ENCODE peak calls at places on chromosome 2, in four cellular contexts. O is K562, M is HepG2, A is GM12878. S is an unnamed sample. For H3K4me1, the result is how much of the 10 kb centered on the place peaks cover.

GRCh38 chr2:240441993-240442411 is 6.5 kb downstream of the GPC1 start:
- DNase-seq in O (no peak), M (no peak), A (no peak), S (no peak)

GRCh38 chr2:207066784-207067460 is 98.8 kb downstream of the KLF7 start:
- DNase-seq in O (no peak), M (no peak), A (no peak), S (no peak)

GRCh38 chr2:27211241-27211942 is 449 bp upstream of the ATRAID start:
- DNase-seq in O (peak), M (no peak), A (no peak), S (peak)

GRCh38 chr2:144367030-144367429 is 152.9 kb downstream of the ZEB2 start:
- DNase-seq in O (no peak), M (no peak), A (no peak), S (no peak)

GRCh38 chr2:167506395-167506794 is 618.1 kb downstream of the XIRP2 start:
- DNase-seq in O (no peak), M (no peak), A (no peak), S (no peak)

GRCh38 chr2:11891028-11891427 is 144.6 kb downstream of the LPIN1 start:
- DNase-seq in O (no peak), M (no peak), A (no peak), S (no peak)

GRCh38 chr2:88709117-88709739 is 17.8 kb downstream of the RPIA start:
- DNase-seq in O (no peak), M (no peak), A (no peak), S (no peak)

GRCh38 chr2:8447610-8448221 is 234.1 kb upstream of the ID2 start:
- DNase-seq in O (no peak), M (no peak), A (no peak), S (no peak)

GRCh38 chr2:139411236-139411635 is 631.0 kb upstream of the NXPH2 start:
- DNase-seq in O (no peak), M (no peak), A (no peak), S (no peak)

GRCh38 chr2:45946023-45946422 is 294.5 kb downstream of the PRKCE start:
- DNase-seq in O (no peak), M (no peak), A (no peak), S (no peak)

GRCh38 chr2:48207201-48207641 is 300.9 kb upstream of the FBXO11 start:
- DNase-seq in O (peak), M (no peak), A (no peak), S (no peak)

GRCh38 chr2:516131-516530 is 161.1 kb downstream of the TMEM18 start:
- DNase-seq in O (no peak), M (no peak), A (no peak), S (no peak)

GRCh38 chr2:138335036-138335435 is 166.5 kb upstream of the SPOPL start:
- DNase-seq in O (no peak), M (no peak), A (no peak), S (peak)

GRCh38 chr2:182587831-182588230 is 128.2 kb upstream of the DNAJC10 start:
- DNase-seq in O (no peak), M (no peak), A (no peak), S (no peak)

GRCh38 chr2:21367421-21367820 is 243.7 kb downstream of the TDRD15 start:
- DNase-seq in O (no peak), M (no peak), A (no peak), S (no peak)

GRCh38 chr2:45169339-45170190 is 160.3 kb upstream of the SIX2 start:
- DNase-seq in O (no peak), M (no peak), A (no peak), S (peak)

GRCh38 chr2:147524912-147525311 is 319.9 kb upstream of the ACVR2A start:
- DNase-seq in O (no peak), M (no peak), A (no peak), S (no peak)

GRCh38 chr2:200673191-200673590 is 87.4 kb downstream of the AOX1 start:
- DNase-seq in O (no peak), M (no peak), A (no peak), S (no peak)

GRCh38 chr2:608711-609110 is 68.5 kb downstream of the TMEM18 start:
- DNase-seq in O (no peak), M (no peak), A (no peak), S (no peak)

GRCh38 chr2:182868049-182868422 is 1.6 kb upstream of the FRZB start:
- DNase-seq in O (no peak), M (peak), A (no peak), S (peak)

GRCh38 chr2:68643011-68643873 is at the start of gene PROKR1:
- DNase-seq in O (peak), M (no peak), A (no peak), S (peak)

GRCh38 chr2:69307696-69308064 is 79.3 kb downstream of the GFPT1 start:
- DNase-seq in O (no peak), M (no peak), A (no peak), S (no peak)

GRCh38 chr2:62309465-62310091 is 113.7 kb downstream of the B3GNT2 start:
- DNase-seq in O (no peak), M (no peak), A (peak), S (peak)

GRCh38 chr2:219199470-219200211 is 6.9 kb upstream of the ZFAND2B start:
- DNase-seq in O (no peak), M (no peak), A (no peak), S (no peak)

GRCh38 chr2:21036708-21037670 is 6.9 kb downstream of the APOB start:
- DNase-seq in O (no peak), M (no peak), A (no peak), S (no peak)

GRCh38 chr2:47842846-47843245 is 59.9 kb downstream of the MSH6 start:
- DNase-seq in O (no peak), M (no peak), A (no peak), S (no peak)

GRCh38 chr2:233892793-233893192 is 24.4 kb upstream of the TRPM8 start:
- DNase-seq in O (no peak), M (peak), A (no peak), S (peak)

GRCh38 chr2:19733390-19733789 is 168.4 kb downstream of the TTC32 start:
- DNase-seq in O (no peak), M (no peak), A (no peak), S (no peak)

GRCh38 chr2:242030226-242030575 is 160.7 kb downstream of the RTP5 start:
- DNase-seq in O (no peak), M (no peak), A (no peak), S (no peak)

GRCh38 chr2:38109732-38110181 is 33.8 kb upstream of the CYP1B1 start:
- DNase-seq in O (no peak), M (peak), A (no peak), S (no peak)

GRCh38 chr2:216994231-216994997 is 134.6 kb upstream of the TNP1 start:
- DNase-seq in O (no peak), M (no peak), A (no peak), S (no peak)

GRCh38 chr2:47641366-47641765 is 141.6 kb upstream of the MSH6 start:
- DNase-seq in O (no peak), M (no peak), A (no peak), S (no peak)

DNA sequence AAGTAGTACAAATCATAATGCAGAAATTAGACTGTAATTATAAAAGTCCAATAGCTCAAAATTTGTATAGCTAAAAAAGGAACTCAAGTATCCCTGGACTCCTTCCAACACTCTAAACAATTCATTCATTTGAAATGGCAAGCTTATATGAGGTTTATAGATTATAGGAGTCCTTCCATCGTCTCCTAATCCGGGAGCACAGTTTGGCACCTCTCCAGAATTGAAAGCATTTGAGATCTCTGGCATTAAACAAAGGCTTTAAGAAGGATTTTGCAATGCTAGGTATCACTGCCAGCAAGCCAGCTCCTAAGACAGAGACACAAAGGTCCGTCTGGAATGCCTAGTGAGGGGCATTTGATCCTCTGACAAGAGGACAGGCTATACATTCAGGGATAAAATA is 90.9 kb downstream of the ACVR1 start:
- DNase-seq in O (no peak), M (no peak), A (no peak), S (no peak)
- H3K4me1 ChIP-seq in O (half or more), M (half or more), A (under half), S (under half)

DNA sequence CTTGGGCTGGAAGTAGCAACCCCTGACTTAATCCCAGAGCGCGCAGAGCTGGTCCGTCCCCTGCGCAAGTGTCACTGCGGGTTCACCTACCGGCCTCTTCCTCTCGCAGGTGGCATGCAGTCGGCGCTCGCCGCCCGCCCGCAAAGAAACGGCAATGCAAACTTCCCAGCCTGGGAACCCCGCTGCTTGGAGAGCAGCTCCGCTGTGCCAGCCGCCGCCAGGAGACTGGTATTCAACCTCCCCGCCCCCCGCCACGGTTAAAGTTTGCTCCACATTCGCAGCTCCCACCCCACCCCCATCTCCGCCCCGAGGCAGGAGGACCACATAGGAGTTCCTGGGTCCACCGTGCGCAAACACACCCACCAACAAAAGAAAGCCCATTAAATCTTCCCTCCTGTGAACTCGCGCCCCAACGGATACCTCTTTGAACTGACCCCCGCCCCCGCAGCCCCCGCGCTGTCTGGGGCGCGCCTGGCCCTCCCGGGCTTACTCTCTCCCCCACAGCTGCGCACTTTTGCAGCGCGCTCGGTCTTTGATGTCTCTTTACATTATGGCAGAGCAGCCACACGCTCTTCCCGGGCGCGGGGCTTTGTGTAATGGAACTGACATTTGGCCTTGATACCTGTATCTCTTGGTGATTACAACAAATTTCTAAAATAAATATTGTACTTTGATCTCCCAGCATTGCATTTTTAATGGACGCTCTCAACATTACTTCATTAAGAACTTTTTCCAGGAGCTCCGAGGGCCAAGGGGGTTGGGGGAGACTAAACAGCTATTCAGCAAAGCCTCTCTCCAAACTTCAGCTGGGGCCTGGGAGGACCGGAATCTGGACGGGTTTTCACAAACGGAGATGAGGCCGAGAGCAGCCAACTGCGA is 3.1 kb upstream of the SP5 start:
- DNase-seq in O (no peak), M (peak), A (no peak), S (no peak)
- TF ChIP-seq FOXM1 in O (no peak), M (no peak), A (no peak), S (no peak)

DNA sequence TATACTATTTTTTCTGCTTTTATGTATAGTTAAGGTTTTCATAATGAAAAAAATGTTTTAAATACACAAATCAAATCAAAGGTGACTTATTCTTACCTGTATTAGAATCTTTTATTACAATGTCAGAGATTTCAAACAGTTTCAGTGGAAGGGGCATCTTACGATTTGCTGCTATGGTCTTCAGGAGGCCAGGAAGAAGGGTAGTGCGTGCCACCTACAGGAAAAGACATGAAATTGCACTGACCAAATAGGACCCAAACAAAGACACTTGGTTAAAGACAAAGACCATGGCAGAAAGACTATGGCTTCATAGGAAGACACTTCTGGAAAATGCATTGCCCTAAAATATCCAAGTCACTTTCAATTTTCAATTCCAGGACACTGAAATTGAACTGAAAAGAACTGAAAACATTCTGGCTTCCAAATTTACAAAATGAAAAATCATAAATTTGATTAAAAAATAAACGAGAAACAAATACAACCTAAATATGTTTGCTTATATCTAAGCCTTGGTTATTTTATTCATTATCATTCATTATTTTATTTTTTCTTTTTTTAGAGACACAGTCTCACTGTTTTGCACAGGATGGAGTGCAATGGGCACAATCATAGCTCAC is 42.1 kb downstream of the FARSB start:
- DNase-seq in O (peak), M (peak), A (no peak), S (peak)
- TF ChIP-seq JUND in O (no peak), M (no peak), A (no peak), S (no peak)

DNA sequence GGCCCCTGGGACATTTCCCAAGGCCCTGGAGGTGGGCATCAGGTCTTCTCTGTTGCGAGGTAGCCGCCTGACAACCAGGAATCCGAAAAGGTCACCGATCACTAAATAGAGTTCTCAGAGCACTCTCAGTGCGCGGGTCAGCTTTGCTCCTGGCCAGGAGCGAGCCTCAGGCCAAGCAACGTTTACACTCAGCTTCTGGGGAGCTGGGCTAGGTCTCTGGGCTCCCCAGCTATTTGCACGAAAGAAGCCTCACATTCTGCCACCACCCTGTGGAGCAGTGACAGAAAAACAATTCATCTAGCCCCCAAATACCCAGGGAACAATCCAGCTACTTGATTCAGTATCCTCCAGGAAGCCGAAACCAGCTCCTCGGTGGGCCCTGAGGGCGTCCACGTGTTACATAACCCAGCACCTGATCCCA is 3.3 kb downstream of the SH3BP4 start:
- DNase-seq in O (no peak), M (no peak), A (no peak), S (no peak)
- H3K4me1 ChIP-seq in O (under half), M (half or more), A (under half), S (under half)